ENCODE peak calls at places on chromosomes 12 and 14, in four cellular contexts. One of them, this sample, is unnamed.
A peak's percentile ranks its signal among the peaks of the same experiment; 100 is the strongest.

GRCh38 chr14:89219056-89219455 is 198.0 kb downstream of the FOXN3 start:
- DNase-seq in IMR-90: no peak
- DNase-seq in prostate gland: no peak
- DNase-seq in breast epithelium: no peak
- DNase-seq in this sample: no peak

GRCh38 chr12:68878846-68879245 is 54.1 kb downstream of the CPM start:
- DNase-seq in IMR-90: no peak
- DNase-seq in prostate gland: no peak
- DNase-seq in breast epithelium: no peak
- DNase-seq in this sample: no peak

GRCh38 chr14:60508707-60509437 is at the start of gene SIX6:
- DNase-seq in IMR-90: peak; percentile 24
- DNase-seq in prostate gland: no peak
- DNase-seq in breast epithelium: no peak
- DNase-seq in this sample: no peak

GRCh38 chr12:12890815-12891645 is at the start of gene GPRC5A:
- DNase-seq in IMR-90: peak; percentile 98
- DNase-seq in prostate gland: peak; percentile 81
- DNase-seq in breast epithelium: peak; percentile 90
- DNase-seq in this sample: peak; percentile 59

GRCh38 chr14:55577229-55577628 is 2.8 kb upstream of the KTN1 start:
- DNase-seq in IMR-90: no peak
- DNase-seq in prostate gland: no peak
- DNase-seq in breast epithelium: no peak
- DNase-seq in this sample: no peak

GRCh38 chr12:58907326-58907855 is 12.9 kb downstream of the LRIG3 start:
- DNase-seq in IMR-90: peak; percentile 42
- DNase-seq in prostate gland: no peak
- DNase-seq in breast epithelium: no peak
- DNase-seq in this sample: no peak

GRCh38 chr14:38405851-38406630 is 150.1 kb upstream of the CLEC14A start:
- DNase-seq in IMR-90: peak; percentile 66
- DNase-seq in prostate gland: no peak
- DNase-seq in breast epithelium: no peak
- DNase-seq in this sample: no peak

GRCh38 chr12:69996276-69996675 is 171.2 kb downstream of the MYRFL start:
- DNase-seq in IMR-90: no peak
- DNase-seq in prostate gland: no peak
- DNase-seq in breast epithelium: no peak
- DNase-seq in this sample: no peak

GRCh38 chr12:32211066-32211768 is 104.6 kb downstream of the BICD1 start:
- DNase-seq in IMR-90: no peak
- DNase-seq in prostate gland: no peak
- DNase-seq in breast epithelium: no peak
- DNase-seq in this sample: no peak

GRCh38 chr12:128905003-128905544 is 51.8 kb downstream of the GLT1D1 start:
- DNase-seq in IMR-90: no peak
- DNase-seq in prostate gland: no peak
- DNase-seq in breast epithelium: no peak
- DNase-seq in this sample: no peak

GRCh38 chr12:58496411-58496810 is 423.9 kb downstream of the LRIG3 start:
- DNase-seq in IMR-90: peak; percentile 30
- DNase-seq in prostate gland: no peak
- DNase-seq in breast epithelium: no peak
- DNase-seq in this sample: no peak

GRCh38 chr14:99064262-99064954 is 207.6 kb downstream of the BCL11B start:
- DNase-seq in IMR-90: no peak
- DNase-seq in prostate gland: no peak
- DNase-seq in breast epithelium: no peak
- DNase-seq in this sample: no peak

GRCh38 chr14:104784846-104785707 is 10.5 kb downstream of the AKT1 start:
- DNase-seq in IMR-90: no peak
- DNase-seq in prostate gland: no peak
- DNase-seq in breast epithelium: no peak
- DNase-seq in this sample: no peak

GRCh38 chr12:128818065-128819022 is 5.4 kb downstream of the SLC15A4 start:
- DNase-seq in IMR-90: peak; percentile 43
- DNase-seq in prostate gland: no peak
- DNase-seq in breast epithelium: no peak
- DNase-seq in this sample: no peak

GRCh38 chr12:123150804-123151678 is at the start of gene PITPNM2:
- DNase-seq in IMR-90: peak; percentile 58
- DNase-seq in prostate gland: peak; percentile 43
- DNase-seq in breast epithelium: peak; percentile 58
- DNase-seq in this sample: peak; percentile 71
- TF ChIP-seq POLR2A in IMR-90: no peak
- TF ChIP-seq POLR2A in prostate gland: no peak
- TF ChIP-seq POLR2A in breast epithelium: no peak
- TF ChIP-seq POLR2A in this sample: no peak

GRCh38 chr14:103627073-103628025 is 1.7 kb upstream of the KLC1 start:
- DNase-seq in IMR-90: no peak
- DNase-seq in prostate gland: peak; percentile 33
- DNase-seq in breast epithelium: no peak
- DNase-seq in this sample: no peak

GRCh38 chr14:103629503-103630121 is 601 bp downstream of the KLC1 start:
- DNase-seq in IMR-90: no peak
- DNase-seq in prostate gland: peak; percentile 28
- DNase-seq in breast epithelium: peak; percentile 55
- DNase-seq in this sample: peak; percentile 68

GRCh38 chr14:103626150-103626850 is 2.7 kb upstream of the KLC1 start:
- DNase-seq in IMR-90: no peak
- DNase-seq in prostate gland: no peak
- DNase-seq in breast epithelium: no peak
- DNase-seq in this sample: no peak

GRCh38 chr14:103628684-103629502 is at the start of gene KLC1:
- DNase-seq in IMR-90: peak; percentile 54
- DNase-seq in prostate gland: peak; percentile 80
- DNase-seq in breast epithelium: peak; percentile 85
- DNase-seq in this sample: peak; percentile 86

DNA sequence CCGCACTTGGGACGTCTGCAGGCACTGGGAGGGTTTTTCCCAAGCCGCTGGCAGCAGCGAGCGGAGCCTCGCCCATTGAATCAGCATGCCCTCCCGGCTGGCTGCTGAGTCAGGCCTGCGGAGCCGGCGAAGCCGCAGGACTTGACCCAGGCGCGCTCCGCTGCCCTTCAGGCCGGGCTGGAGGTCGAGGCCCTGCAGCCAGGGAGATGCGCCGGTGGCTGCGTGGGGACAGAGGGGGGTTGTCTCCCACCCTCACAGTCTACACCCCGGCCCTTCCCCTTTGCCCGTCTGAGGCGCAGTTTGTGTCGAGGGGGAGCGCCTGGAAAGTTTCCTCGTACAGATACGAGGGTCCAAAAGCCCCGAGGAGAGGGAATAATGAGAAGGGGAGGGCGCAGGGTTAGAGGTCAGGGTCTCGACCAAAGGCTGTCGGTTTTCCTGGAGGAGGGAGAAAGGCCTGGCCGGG is 759 bp upstream of the KLC1 start:
- DNase-seq in IMR-90: peak; percentile 79
- DNase-seq in prostate gland: peak; percentile 54
- DNase-seq in breast epithelium: peak; percentile 69
- DNase-seq in this sample: peak; percentile 83
- TF ChIP-seq POLR2A in IMR-90: peak; percentile 75
- TF ChIP-seq POLR2A in prostate gland: peak; percentile 77
- TF ChIP-seq POLR2A in breast epithelium: no peak
- TF ChIP-seq POLR2A in this sample: peak; percentile 73

GRCh38 chr12:53791735-53792326 is 40.1 kb upstream of the CISTR start:
- DNase-seq in IMR-90: no peak
- DNase-seq in prostate gland: no peak
- DNase-seq in breast epithelium: no peak
- DNase-seq in this sample: peak; percentile 58
- TF ChIP-seq POLR2A in IMR-90: no peak
- TF ChIP-seq POLR2A in prostate gland: no peak
- TF ChIP-seq POLR2A in breast epithelium: no peak
- TF ChIP-seq POLR2A in this sample: no peak

DNA sequence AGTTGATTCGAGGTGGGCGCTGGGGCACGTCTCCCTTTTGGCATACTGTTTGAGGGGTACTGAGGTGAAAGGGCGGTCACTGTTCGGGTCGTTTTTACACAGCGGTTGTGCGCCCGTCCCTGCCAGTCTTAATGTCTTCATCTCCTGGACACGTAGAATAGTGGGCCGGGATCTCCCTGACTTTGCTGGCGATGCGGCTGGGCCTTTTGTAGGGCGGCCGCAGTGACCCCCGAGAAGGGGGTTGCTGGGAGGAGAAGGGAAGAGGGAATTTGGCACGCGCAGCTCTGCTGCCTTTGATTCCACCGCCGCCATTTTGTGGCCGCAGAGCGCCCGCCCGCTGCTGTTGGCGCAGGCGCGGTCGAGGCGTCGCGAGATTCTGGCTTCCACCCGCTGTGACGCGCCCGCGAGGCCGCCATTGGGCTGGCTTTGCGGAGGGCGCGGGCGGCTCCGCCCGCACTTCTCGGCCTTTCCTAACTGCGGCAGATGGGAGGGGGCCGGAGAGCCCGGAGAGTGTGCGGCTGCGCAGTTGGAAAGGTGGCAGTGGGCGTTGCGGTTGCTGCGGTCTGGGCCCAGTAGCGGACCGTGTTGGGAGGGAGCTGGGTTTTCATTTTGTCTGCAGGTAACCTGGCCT is 542 bp downstream of the SRSF5 start:
- DNase-seq in IMR-90: peak; percentile 90
- DNase-seq in prostate gland: peak; percentile 85
- DNase-seq in breast epithelium: peak; percentile 91
- DNase-seq in this sample: peak; percentile 98
- TF ChIP-seq POLR2A in IMR-90: peak; percentile 79
- TF ChIP-seq POLR2A in prostate gland: peak; percentile 94
- TF ChIP-seq POLR2A in breast epithelium: peak; percentile 72
- TF ChIP-seq POLR2A in this sample: peak; percentile 98

GRCh38 chr12:124910561-124911478 is 3.6 kb downstream of the UBC start:
- DNase-seq in IMR-90: peak; percentile 42
- DNase-seq in prostate gland: no peak
- DNase-seq in breast epithelium: no peak
- DNase-seq in this sample: no peak
- TF ChIP-seq POLR2A in IMR-90: peak; percentile 92
- TF ChIP-seq POLR2A in prostate gland: peak; percentile 6
- TF ChIP-seq POLR2A in breast epithelium: peak; percentile 76
- TF ChIP-seq POLR2A in this sample: peak; percentile 78

This sample was measured in erythroblast.